ENCODE peak calls at places on chromosomes 3 and 15, in ten cellular contexts. D is IMR-90; Q is fibroblast of lung; X is mucosa of descending colon; A is aorta; U is endodermal cell; K is naive thymus-derived CD4-positive, alpha-beta T cell; V is CD8-positive, alpha-beta T cell; J is hepatocyte; Y is uterus. T is an unnamed sample.

GRCh38 chr3:111151438-111151837 is 79.8 kb downstream of the NECTIN3 start:
- DNase-seq in Q (peak; percentile 80), J (peak; percentile 22), Y (no peak), D (peak; percentile 84), U (no peak), K (no peak), V (no peak), X (no peak), A (no peak), T (peak; percentile 53)

GRCh38 chr3:58884457-58884856 is 165.4 kb downstream of the CFAP20DC start:
- DNase-seq in Q (no peak), Y (no peak), A (no peak), D (no peak), X (no peak), K (no peak), V (no peak), J (no peak), U (no peak), T (no peak)

GRCh38 chr3:34856577-34856976 is 782.7 kb upstream of the ARPP21 start:
- DNase-seq in K (no peak), J (no peak), D (no peak), V (no peak), A (no peak), X (no peak), U (no peak), Y (no peak), Q (no peak), T (peak; percentile 52)

GRCh38 chr3:168047936-168048335 is 47.8 kb downstream of the GOLIM4 start:
- DNase-seq in X (no peak), D (no peak), U (no peak), A (no peak), Y (no peak), K (no peak), V (no peak), Q (no peak), J (no peak), T (no peak)

GRCh38 chr3:48268381-48268935 is 27.6 kb downstream of the ZNF589 start:
- DNase-seq in Y (no peak), A (no peak), X (peak; percentile 86), J (peak; percentile 86), D (no peak), V (peak; percentile 65), U (no peak), Q (peak; percentile 22), K (peak; percentile 25), T (no peak)

GRCh38 chr15:100338971-100339444 is 2.8 kb downstream of the ADAMTS17 start:
- DNase-seq in D (peak; percentile 24), Y (peak; percentile 64), J (peak; percentile 91), V (peak; percentile 55), U (peak; percentile 89), K (no peak), A (peak; percentile 69), Q (peak; percentile 79), X (peak; percentile 87), T (peak; percentile 3)

GRCh38 chr3:14902719-14903118 is 44.7 kb upstream of the NR2C2 start:
- DNase-seq in A (peak; percentile 64), U (no peak), Q (no peak), X (peak; percentile 53), V (no peak), Y (peak; percentile 60), D (no peak), J (no peak), K (no peak), T (no peak)

GRCh38 chr3:187450791-187451190 is 82.6 kb downstream of the RTP4 start:
- DNase-seq in D (no peak), Q (no peak), V (no peak), U (no peak), K (no peak), X (no peak), A (no peak), Y (no peak), J (no peak), T (no peak)

GRCh38 chr3:177921153-177921552 is 615.1 kb upstream of the KCNMB2 start:
- DNase-seq in J (no peak), U (no peak), X (no peak), Q (peak; percentile 8), A (no peak), Y (no peak), K (no peak), D (no peak), V (no peak), T (no peak)

GRCh38 chr3:98027084-98027445 is 8.1 kb downstream of the GABRR3 start:
- DNase-seq in A (no peak), K (no peak), X (no peak), D (no peak), Q (no peak), V (no peak), J (no peak), U (no peak), Y (no peak), T (no peak)

GRCh38 chr15:63339006-63339766 is 42.5 kb downstream of the CA12 start:
- DNase-seq in U (no peak), A (no peak), V (no peak), J (no peak), X (no peak), D (peak; percentile 59), Q (peak; percentile 38), K (no peak), Y (no peak), T (no peak)

GRCh38 chr3:101521251-101521701 is 8.3 kb upstream of the SENP7 start:
- DNase-seq in K (no peak), V (no peak), J (no peak), Y (no peak), D (no peak), Q (no peak), A (no peak), U (no peak), X (no peak), T (no peak)

GRCh38 chr3:185339945-185340344 is 23.0 kb upstream of the MAP3K13 start:
- DNase-seq in K (no peak), Y (no peak), D (no peak), V (no peak), X (no peak), J (no peak), U (no peak), A (no peak), Q (no peak), T (no peak)
- H3K9me3 ChIP-seq in K (no peaks in the 10 kb centered on the region), Y (no peaks in the 10 kb centered on the region), D (no peaks in the 10 kb centered on the region), V (no peaks in the 10 kb centered on the region), X (no peaks in the 10 kb centered on the region), J (no peaks in the 10 kb centered on the region), U (no peaks in the 10 kb centered on the region), A (no peaks in the 10 kb centered on the region), Q (no peaks in the 10 kb centered on the region), T (no peaks in the 10 kb centered on the region)

GRCh38 chr3:143578810-143579425 is 269.4 kb downstream of the SLC9A9 start:
- DNase-seq in D (no peak), V (no peak), Q (no peak), J (no peak), A (no peak), X (no peak), Y (no peak), K (no peak), U (no peak), T (no peak)
- H3K4me3 ChIP-seq in D (no peak overlapping the region), V (no peak overlapping the region), Q (no peak overlapping the region), J (no peak overlapping the region), A (no peak overlapping the region), X (no peak overlapping the region), Y (no peak overlapping the region), K (no peak overlapping the region), U (no peak overlapping the region), T (no peak overlapping the region)

GRCh38 chr3:126507886-126508285 is 9.7 kb downstream of the UROC1 start:
- DNase-seq in D (no peak), V (no peak), U (no peak), J (no peak), Y (no peak), A (peak; percentile 17), Q (no peak), X (no peak), K (no peak), T (no peak)

GRCh38 chr3:126510323-126510910 is 7.2 kb downstream of the UROC1 start:
- DNase-seq in V (no peak), X (no peak), A (peak; percentile 32), Y (no peak), Q (no peak), J (no peak), U (no peak), K (no peak), D (no peak), T (no peak)

GRCh38 chr3:126511291-126511690 is 6.3 kb downstream of the UROC1 start:
- DNase-seq in Y (no peak), V (no peak), K (no peak), J (no peak), U (no peak), D (no peak), X (no peak), Q (no peak), A (peak; percentile 24), T (no peak)

GRCh38 chr3:126508539-126508938 is 9.0 kb downstream of the UROC1 start:
- DNase-seq in J (no peak), V (no peak), Y (no peak), A (peak; percentile 32), K (no peak), X (no peak), Q (no peak), U (no peak), D (no peak), T (no peak)

GRCh38 chr3:126509565-126510322 is 7.8 kb downstream of the UROC1 start:
- DNase-seq in A (peak; percentile 34), Y (no peak), D (no peak), U (no peak), Q (no peak), K (no peak), X (no peak), V (no peak), J (no peak), T (no peak)
- H3K9me3 ChIP-seq in A (no peaks in the 10 kb centered on the region), Y (no peaks in the 10 kb centered on the region), D (no peaks in the 10 kb centered on the region), U (no peaks in the 10 kb centered on the region), Q (no peaks in the 10 kb centered on the region), K (no peaks in the 10 kb centered on the region), X (no peaks in the 10 kb centered on the region), V (no peaks in the 10 kb centered on the region), J (no peaks in the 10 kb centered on the region), T (no peaks in the 10 kb centered on the region)

GRCh38 chr3:45607790-45608189 is 13.2 kb downstream of the LIMD1 start:
- DNase-seq in V (no peak), J (no peak), Y (no peak), A (no peak), K (no peak), Q (peak; percentile 61), X (no peak), U (no peak), D (peak; percentile 71), T (peak; percentile 48)
- H3K4me3 ChIP-seq in V (no peak overlapping the region), J (no peak overlapping the region), Y (no peak overlapping the region), A (no peak overlapping the region), K (no peak overlapping the region), Q (no peak overlapping the region), X (no peak overlapping the region), U (no peak overlapping the region), D (no peak overlapping the region), T (peak overlapping the region; percentile 0)

GRCh38 chr3:5092018-5092417 is 30.1 kb upstream of the ARL8B start:
- DNase-seq in U (no peak), D (no peak), Q (no peak), V (no peak), X (no peak), A (no peak), J (no peak), K (no peak), Y (no peak), T (no peak)
- H3K9me3 ChIP-seq in U (no peaks in the 10 kb centered on the region), D (no peaks in the 10 kb centered on the region), Q (no peaks in the 10 kb centered on the region), V (no peaks in the 10 kb centered on the region), X (no peaks in the 10 kb centered on the region), A (no peaks in the 10 kb centered on the region), J (no peaks in the 10 kb centered on the region), K (no peaks in the 10 kb centered on the region), Y (no peaks in the 10 kb centered on the region), T (no peaks in the 10 kb centered on the region)

T was measured in adipocyte.